ENCODE peak calls at places on chromosomes 6 and 20, in six cellular contexts. Z is WTC11, I is GM12878, X is HepG2, S is K562, A is HCT116. L is an unnamed sample.

GRCh38 chr6:103193413-103193812 is 1666.3 kb downstream of the HACE1 start:
- DNase-seq in Z (no peak), I (no peak), X (no peak), S (no peak), A (no peak), L (no peak)

GRCh38 chr20:5652626-5653573 is 97.3 kb upstream of the SHLD1 start:
- DNase-seq in Z (no peak), I (no peak), X (no peak), S (no peak), A (no peak), L (no peak)

GRCh38 chr6:157148391-157149323 is 174.7 kb downstream of the TMEM242 start:
- DNase-seq in Z (no peak), I (no peak), X (no peak), S (no peak), A (peak), L (no peak)

GRCh38 chr6:186221-186965 is 105.9 kb upstream of the DUSP22 start:
- DNase-seq in Z (no peak), I (no peak), X (peak), S (no peak), A (no peak), L (no peak)

GRCh38 chr20:62252342-62252966 is 14.1 kb downstream of the OSBPL2 start:
- DNase-seq in Z (no peak), I (no peak), X (no peak), S (no peak), A (no peak), L (no peak)

GRCh38 chr6:53326372-53327016 is 22.3 kb downstream of the ELOVL5 start:
- DNase-seq in Z (no peak), I (no peak), X (no peak), S (no peak), A (peak), L (no peak)

GRCh38 chr20:40668449-40669228 is 20.4 kb downstream of the MAFB start:
- DNase-seq in Z (no peak), I (no peak), X (peak), S (no peak), A (no peak), L (no peak)

GRCh38 chr6:79869600-79870084 is 77.7 kb downstream of the ELOVL4 start:
- DNase-seq in Z (peak), I (peak), X (peak), S (peak), A (peak), L (peak)

GRCh38 chr6:108588586-108588985 is 27.9 kb downstream of the FOXO3 start:
- DNase-seq in Z (no peak), I (no peak), X (no peak), S (no peak), A (no peak), L (no peak)

GRCh38 chr6:25961619-25962367 is 809 bp upstream of the TRIM38 start:
- DNase-seq in Z (no peak), I (no peak), X (peak), S (peak), A (no peak), L (no peak)

GRCh38 chr6:154410619-154411044 is 54.0 kb upstream of the IPCEF1 start:
- DNase-seq in Z (no peak), I (no peak), X (peak), S (no peak), A (peak), L (no peak)

GRCh38 chr6:64034840-64035656 is 399.4 kb downstream of the PHF3 start:
- DNase-seq in Z (no peak), I (no peak), X (no peak), S (no peak), A (no peak), L (no peak)
- TF ChIP-seq ATF3 in Z (no peak), I (no peak), X (no peak), S (no peak), A (no peak), L (no peak)

GRCh38 chr20:58693226-58694006 is 816 bp downstream of the NPEPL1 start:
- DNase-seq in Z (peak), I (no peak), X (no peak), S (no peak), A (no peak), L (no peak)
- TF ChIP-seq ATF3 in Z (no peak), I (no peak), X (no peak), S (no peak), A (no peak), L (no peak)

GRCh38 chr6:2913621-2914317 is 10.7 kb upstream of the SERPINB9 start:
- DNase-seq in Z (no peak), I (no peak), X (no peak), S (no peak), A (no peak), L (no peak)
- TF ChIP-seq ATF3 in Z (no peak), I (no peak), X (no peak), S (no peak), A (no peak), L (no peak)

GRCh38 chr6:34522740-34523139 is 33.4 kb downstream of the SPDEF start:
- DNase-seq in Z (peak), I (no peak), X (no peak), S (no peak), A (no peak), L (no peak)

GRCh38 chr6:34521463-34522288 is 34.5 kb downstream of the SPDEF start:
- DNase-seq in Z (peak), I (no peak), X (no peak), S (no peak), A (no peak), L (no peak)

GRCh38 chr6:34524989-34525388 is 31.1 kb downstream of the SPDEF start:
- DNase-seq in Z (no peak), I (no peak), X (no peak), S (no peak), A (no peak), L (no peak)

GRCh38 chr6:34525431-34526175 is 30.5 kb downstream of the SPDEF start:
- DNase-seq in Z (no peak), I (no peak), X (no peak), S (no peak), A (no peak), L (no peak)

GRCh38 chr6:34523441-34524206 is 32.5 kb downstream of the SPDEF start:
- DNase-seq in Z (peak), I (no peak), X (no peak), S (no peak), A (no peak), L (no peak)
- TF ChIP-seq ATF3 in Z (no peak), I (no peak), X (no peak), S (no peak), A (no peak), L (no peak)

DNA sequence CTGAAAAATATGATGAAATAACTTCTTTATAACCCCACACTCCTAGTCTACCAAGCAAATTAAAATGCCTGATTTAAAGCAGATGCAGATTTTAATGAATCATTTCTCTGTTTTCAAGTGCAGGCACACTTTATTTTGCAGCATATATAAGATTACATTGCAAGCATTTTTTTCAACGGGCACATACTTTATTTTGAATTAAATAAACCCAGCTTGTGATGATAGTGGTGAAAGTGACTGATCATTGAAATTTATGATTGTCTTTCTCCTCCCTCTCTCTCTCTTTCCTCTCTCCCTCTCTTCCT is 12.2 kb upstream of the MOXD1 start:
- DNase-seq in Z (no peak), I (no peak), X (no peak), S (no peak), A (no peak), L (no peak)
- TF ChIP-seq ATF3 in Z (no peak), I (no peak), X (no peak), S (no peak), A (no peak), L (no peak)

GRCh38 chr6:37168809-37169457 is 1.0 kb upstream of the PIM1 start:
- DNase-seq in Z (no peak), I (no peak), X (no peak), S (peak), A (no peak), L (no peak)
- TF ChIP-seq ATF3 in Z (no peak), I (no peak), X (no peak), S (no peak), A (no peak), L (no peak)

DNA sequence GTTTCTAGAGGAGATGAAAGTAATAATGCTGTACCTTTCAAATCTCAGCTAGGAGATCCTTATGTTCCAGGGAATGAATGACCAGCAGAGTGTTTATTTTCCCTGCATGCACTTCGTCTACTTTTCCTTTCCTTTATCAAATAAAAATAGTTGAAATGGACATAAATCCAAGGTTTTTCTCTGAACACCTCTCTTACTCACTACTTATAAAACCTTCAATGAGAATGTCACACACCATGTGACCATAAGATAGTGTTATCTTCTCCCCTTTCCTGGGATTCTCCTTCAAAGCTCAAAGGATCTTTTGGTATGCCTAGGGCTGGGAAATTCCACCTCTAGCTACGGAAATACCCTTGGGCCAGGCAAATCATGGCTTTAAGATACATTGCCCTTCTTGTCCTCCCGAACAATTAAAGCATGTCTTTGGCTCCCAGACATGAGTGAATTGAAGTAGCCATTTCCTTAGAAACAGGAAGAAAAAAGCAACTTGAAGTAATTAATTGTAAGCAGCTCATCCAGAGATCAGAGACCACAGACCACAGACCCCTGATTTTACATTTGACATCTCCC is 3.9 kb downstream of the PLCB4 start:
- DNase-seq in Z (no peak), I (no peak), X (no peak), S (no peak), A (no peak), L (no peak)
- TF ChIP-seq ATF3 in Z (no peak), I (no peak), X (no peak), S (no peak), A (no peak), L (no peak)

L was measured in H1.